ENCODE peak calls at places on chromosomes 7 and 10, in five cellular contexts. D, M, G, A and S are unnamed samples.

GRCh38 chr10:31648966-31649365 is 279.7 kb downstream of the ARHGAP12 start:
- DNase-seq in A (no peak), D (no peak), G (no peak), M (no peak), S (no peak)

GRCh38 chr7:92360387-92360786 is 86.9 kb upstream of the GATAD1 start:
- DNase-seq in M (no peak), G (no peak), D (no peak), A (no peak), S (no peak)

GRCh38 chr7:33764752-33765451 is 140.4 kb upstream of the BMPER start:
- DNase-seq in D (no peak), M (no peak), G (no peak), A (no peak), S (no peak)

GRCh38 chr7:1564603-1565022 is 5.2 kb downstream of the PSMG3 start:
- DNase-seq in A (no peak), G (no peak), M (no peak), D (no peak), S (no peak)

GRCh38 chr7:34281260-34281659 is 375.9 kb downstream of the BMPER start:
- DNase-seq in D (no peak), A (no peak), M (no peak), G (no peak), S (no peak)

GRCh38 chr10:6244510-6244909 is 41.8 kb downstream of the PFKFB3 start:
- DNase-seq in G (no peak), D (no peak), M (no peak), A (no peak), S (no peak)

GRCh38 chr10:80589726-80590373 is 52.1 kb downstream of the SH2D4B start:
- DNase-seq in G (no peak), A (no peak), D (no peak), M (peak), S (peak)

GRCh38 chr10:111990734-111991133 is 192.8 kb downstream of the GPAM start:
- DNase-seq in D (no peak), M (no peak), A (no peak), G (no peak), S (no peak)

GRCh38 chr10:15725603-15726002 is 5.9 kb upstream of the ITGA8 start:
- DNase-seq in D (no peak), M (no peak), G (peak), A (no peak), S (peak)

GRCh38 chr7:15459018-15459621 is 102.7 kb downstream of the AGMO start:
- DNase-seq in M (no peak), D (no peak), A (no peak), G (no peak), S (no peak)

GRCh38 chr10:13877154-13877909 is 290.6 kb downstream of the PRPF18 start:
- DNase-seq in D (no peak), A (no peak), M (no peak), G (no peak), S (no peak)

GRCh38 chr10:44395902-44396670 is 11.2 kb upstream of the CXCL12 start:
- DNase-seq in A (no peak), G (no peak), D (no peak), M (no peak), S (no peak)

GRCh38 chr7:109638321-109638720 is 1068.6 kb downstream of the DNAJB9 start:
- DNase-seq in A (no peak), M (no peak), D (no peak), G (no peak), S (no peak)

GRCh38 chr10:7622969-7623368 is 43.8 kb downstream of the ITIH5 start:
- DNase-seq in A (no peak), D (no peak), M (no peak), G (peak), S (peak)
- TF ChIP-seq CTCF in A (no peak), D (no peak), M (no peak), G (peak), S (peak)

GRCh38 chr7:55641273-55641691 is 69.0 kb upstream of the VOPP1 start:
- DNase-seq in G (peak), A (peak), D (no peak), M (peak), S (peak)
- TF ChIP-seq CTCF in G (peak), A (peak), D (peak), M (peak), S (peak)

GRCh38 chr7:77912293-77912692 is 113.7 kb downstream of the PHTF2 start:
- DNase-seq in G (no peak), M (no peak), D (no peak), A (no peak), S (no peak)

GRCh38 chr7:77908664-77909063 is 110.1 kb downstream of the PHTF2 start:
- DNase-seq in D (no peak), A (no peak), M (no peak), G (no peak), S (no peak)

GRCh38 chr7:77907281-77907680 is 108.7 kb downstream of the PHTF2 start:
- DNase-seq in G (no peak), A (no peak), M (peak), D (no peak), S (no peak)

GRCh38 chr7:77913977-77914607 is 115.5 kb downstream of the PHTF2 start:
- DNase-seq in A (peak), M (no peak), D (no peak), G (no peak), S (no peak)

DNA sequence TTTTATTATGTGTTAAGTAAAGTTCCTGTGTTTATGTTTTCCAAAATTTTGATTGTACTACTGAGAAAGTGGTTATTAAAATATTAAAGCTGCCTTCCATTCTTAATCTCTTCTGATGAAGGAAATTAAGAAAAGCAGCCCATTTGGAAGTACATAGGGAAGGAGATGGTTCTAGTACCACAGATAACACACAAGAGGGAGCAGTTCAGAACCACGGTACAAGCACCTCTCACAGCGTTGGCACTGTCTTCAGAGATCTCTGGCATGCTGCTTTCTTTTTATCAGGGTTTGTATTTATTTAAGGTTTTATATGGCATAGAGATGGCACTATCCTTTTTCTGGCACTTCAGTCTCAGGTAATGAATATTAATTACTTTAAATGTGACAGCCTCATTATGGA is 111.6 kb downstream of the PHTF2 start:
- DNase-seq in M (no peak), G (no peak), A (no peak), D (no peak), S (no peak)
- TF ChIP-seq CTCF in M (no peak), G (no peak), A (no peak), D (no peak), S (no peak)

GRCh38 chr10:92809845-92810244 is 38.5 kb upstream of the EXOC6 start:
- DNase-seq in M (no peak), D (no peak), G (no peak), A (no peak), S (no peak)

GRCh38 chr10:92811986-92812385 is 36.3 kb upstream of the EXOC6 start:
- DNase-seq in A (no peak), D (no peak), M (no peak), G (no peak), S (no peak)

GRCh38 chr10:92813979-92814378 is 34.3 kb upstream of the EXOC6 start:
- DNase-seq in D (no peak), G (no peak), M (no peak), A (no peak), S (no peak)

GRCh38 chr10:92814790-92815189 is 33.5 kb upstream of the EXOC6 start:
- DNase-seq in G (no peak), A (no peak), D (no peak), M (no peak), S (no peak)

GRCh38 chr10:92810934-92811532 is 37.3 kb upstream of the EXOC6 start:
- DNase-seq in A (no peak), M (peak), G (no peak), D (no peak), S (peak)
- TF ChIP-seq CTCF in A (no peak), M (no peak), G (no peak), D (no peak), S (no peak)

GRCh38 chr7:30164567-30164966 is 29.8 kb downstream of the MTURN start:
- DNase-seq in G (peak), M (peak), D (no peak), A (no peak), S (peak)
- TF ChIP-seq CTCF in G (peak), M (peak), D (no peak), A (peak), S (peak)

DNA sequence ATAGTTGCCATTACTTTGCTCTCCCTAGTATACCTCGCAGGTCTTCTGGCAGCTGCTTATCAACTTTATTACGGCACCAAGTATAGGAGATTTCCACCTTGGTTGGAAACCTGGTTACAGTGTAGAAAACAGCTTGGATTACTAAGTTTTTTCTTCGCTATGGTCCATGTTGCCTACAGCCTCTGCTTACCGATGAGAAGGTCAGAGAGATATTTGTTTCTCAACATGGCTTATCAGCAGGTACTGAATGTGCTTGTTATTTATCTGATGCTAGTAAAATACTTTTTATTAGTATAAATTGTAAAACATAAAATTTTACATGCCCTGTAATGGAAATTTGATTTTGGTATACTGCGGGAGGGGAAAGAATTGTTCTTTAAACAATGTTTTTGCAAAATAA is 15.7 kb downstream of the STEAP2 start:
- DNase-seq in A (no peak), G (no peak), D (no peak), M (no peak), S (no peak)
- TF ChIP-seq CTCF in A (no peak), G (no peak), D (no peak), M (no peak), S (no peak)

GRCh38 chr10:125260260-125260659 is 99.9 kb upstream of the CTBP2 start:
- DNase-seq in A (no peak), D (no peak), G (no peak), M (no peak), S (no peak)
- TF ChIP-seq CTCF in A (no peak), D (no peak), G (no peak), M (no peak), S (no peak)